ENCODE peak calls at places on chromosome 5, in ten cellular contexts. C is natural killer cell, X is HuH-7, P is amygdala, M is lung, K is GDM1, I is uterus, Y is omental fat pad, V is NCI-H1092, Q is HT-29. F is an unnamed sample.

GRCh38 chr5:59483971-59484472 is 409.5 kb downstream of the PDE4D start:
- DNase-seq in M (no peak), K (no peak), X (no peak), V (no peak), Y (no peak), Q (no peak), C (no peak), I (no peak), P (no peak), F (no peak)

GRCh38 chr5:50751064-50751657 is 84.7 kb downstream of the PARP8 start:
- DNase-seq in Q (peak; percentile 75), K (peak; percentile 16), X (peak; percentile 26), I (no peak), Y (no peak), M (no peak), V (no peak), P (no peak), C (no peak), F (no peak)

GRCh38 chr5:136457390-136458094 is 92.2 kb upstream of the TRPC7 start:
- DNase-seq in P (peak; percentile 2), K (no peak), C (no peak), I (no peak), Y (no peak), X (no peak), Q (no peak), V (peak; percentile 81), M (no peak), F (no peak)

GRCh38 chr5:174799146-174799545 is 74.8 kb downstream of the MSX2 start:
- DNase-seq in V (no peak), Q (no peak), X (no peak), Y (no peak), K (no peak), M (no peak), C (no peak), P (no peak), I (no peak), F (no peak)

GRCh38 chr5:168318237-168318636 is 26.8 kb downstream of the WWC1 start:
- DNase-seq in K (no peak), C (no peak), Y (no peak), M (no peak), P (no peak), V (no peak), I (no peak), X (no peak), Q (no peak), F (no peak)

GRCh38 chr5:146903789-146904188 is 25.2 kb upstream of the PPP2R2B start:
- DNase-seq in M (no peak), I (no peak), V (no peak), X (no peak), C (no peak), Y (no peak), P (no peak), Q (no peak), K (no peak), F (no peak)

GRCh38 chr5:55985181-55985580 is 9.6 kb downstream of the IL6ST start:
- DNase-seq in Y (no peak), M (no peak), C (no peak), X (no peak), P (no peak), Q (no peak), K (no peak), I (no peak), V (no peak), F (no peak)

GRCh38 chr5:169719360-169720314 is 82.6 kb downstream of the DOCK2 start:
- DNase-seq in I (no peak), P (no peak), K (no peak), Y (no peak), M (no peak), V (no peak), X (no peak), Q (no peak), C (no peak), F (no peak)

GRCh38 chr5:5288236-5288635 is 134.2 kb upstream of the ICE1 start:
- DNase-seq in K (no peak), P (no peak), Y (no peak), V (no peak), C (no peak), Q (no peak), X (no peak), M (no peak), I (no peak), F (no peak)

GRCh38 chr5:10600629-10601245 is 36.9 kb downstream of the ANKRD33B start:
- DNase-seq in P (no peak), X (no peak), K (no peak), C (no peak), Y (no peak), I (no peak), V (no peak), Q (peak; percentile 22), M (no peak), F (no peak)

GRCh38 chr5:139147743-139148079 is 50.5 kb downstream of the SIL1 start:
- DNase-seq in Q (no peak), M (peak; percentile 59), X (no peak), K (no peak), Y (no peak), C (no peak), V (peak; percentile 26), P (no peak), I (peak; percentile 79), F (no peak)

GRCh38 chr5:156329197-156329611 is 2.2 kb downstream of the SGCD start:
- DNase-seq in I (no peak), M (no peak), X (no peak), V (no peak), C (no peak), K (no peak), P (no peak), Y (no peak), Q (no peak), F (no peak)

GRCh38 chr5:97425511-97425910 is 242.5 kb upstream of the RIOK2 start:
- DNase-seq in X (no peak), V (no peak), I (no peak), Q (no peak), Y (no peak), P (no peak), C (no peak), K (no peak), M (no peak), F (no peak)

GRCh38 chr5:133873936-133874585 is 94.4 kb downstream of the C5orf15 start:
- DNase-seq in V (no peak), Q (no peak), C (no peak), Y (no peak), K (no peak), X (no peak), M (no peak), P (no peak), I (no peak), F (no peak)

GRCh38 chr5:147567917-147568598 is 58.2 kb upstream of the DPYSL3 start:
- DNase-seq in V (no peak), M (no peak), Y (no peak), C (no peak), I (no peak), X (no peak), P (no peak), Q (peak; percentile 23), K (no peak), F (no peak)